ENCODE peak calls at places on chromosome 6, in eight cellular contexts. A, X, S, E, W, U, B and T are unnamed samples.

GRCh38 chr6:36350681-36351091 is 14.0 kb upstream of the BNIP5 start:
- DNase-seq in E (no peak), U (no peak), S (no peak), W (no peak), B (peak), A (no peak), X (no peak), T (no peak)

GRCh38 chr6:168819546-168819945 is 378.6 kb downstream of the SMOC2 start:
- DNase-seq in U (no peak), S (no peak), E (no peak), A (no peak), W (no peak), X (no peak), B (no peak), T (no peak)

GRCh38 chr6:99013145-99013544 is 65.4 kb upstream of the FBXL4 start:
- DNase-seq in X (no peak), A (no peak), B (no peak), S (no peak), U (no peak), W (no peak), E (no peak), T (no peak)

GRCh38 chr6:37897321-37897720 is 77.8 kb downstream of the ZFAND3 start:
- DNase-seq in A (no peak), E (no peak), S (no peak), W (no peak), B (no peak), U (no peak), X (no peak), T (no peak)

GRCh38 chr6:36724514-36725385 is 27.1 kb downstream of the RAB44 start:
- DNase-seq in A (peak), X (peak), W (peak), S (peak), E (no peak), B (peak), U (peak), T (peak)

GRCh38 chr6:136226027-136226673 is 24.0 kb downstream of the MTFR2 start:
- DNase-seq in A (peak), X (no peak), S (peak), E (no peak), B (peak), W (peak), U (peak), T (peak)

GRCh38 chr6:41200901-41201783 is at the start of gene TREML2:
- DNase-seq in U (no peak), E (peak), B (no peak), X (no peak), W (peak), A (no peak), S (no peak), T (no peak)

GRCh38 chr6:123873974-123874373 is 70.3 kb downstream of the NKAIN2 start:
- DNase-seq in A (no peak), U (no peak), E (no peak), B (no peak), S (no peak), X (no peak), W (no peak), T (no peak)

DNA sequence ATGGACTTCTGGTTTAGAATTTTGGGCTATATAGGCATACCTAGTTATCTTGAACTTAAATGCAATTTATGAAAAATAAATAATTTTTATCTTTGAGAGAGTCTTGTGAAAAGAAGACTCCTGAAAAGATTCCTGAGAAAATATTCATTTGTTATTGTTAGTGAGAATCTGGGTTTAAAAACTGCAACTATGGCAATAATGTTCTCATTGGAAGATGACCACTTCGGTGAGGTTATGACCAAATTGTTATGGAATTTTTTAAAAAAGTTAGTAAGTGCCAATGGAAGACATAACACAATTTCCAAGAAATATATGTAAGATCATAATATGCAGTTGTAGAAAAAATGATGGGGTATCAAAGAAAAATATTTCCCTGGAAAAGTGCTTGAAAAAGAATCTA is 46.3 kb downstream of the GRIK2 start:
- DNase-seq in S (no peak), A (no peak), X (no peak), E (no peak), B (no peak), U (no peak), W (no peak), T (no peak)
- TF ChIP-seq EP300 in S (no peak), A (no peak), X (no peak), E (no peak), B (no peak), U (no peak), W (no peak), T (no peak)

DNA sequence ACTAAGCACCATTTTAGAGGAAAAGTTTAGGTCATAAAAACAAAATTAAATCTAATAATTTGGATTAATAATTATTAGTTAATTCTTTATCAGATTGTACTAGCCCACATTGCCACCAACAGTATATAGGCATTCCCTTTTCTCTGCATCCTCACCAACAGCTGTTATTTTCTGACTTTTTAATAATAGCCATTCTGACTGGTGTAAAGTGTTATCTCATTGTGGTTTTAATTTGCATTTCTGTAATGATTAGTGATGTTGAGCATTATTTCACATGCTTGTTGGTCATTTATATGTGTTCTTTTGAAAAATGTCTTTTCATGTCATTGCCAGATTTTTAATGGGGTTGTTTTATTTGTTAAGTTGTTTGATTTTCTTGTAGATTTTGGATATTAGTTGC is 319.1 kb upstream of the SYNCRIP start:
- DNase-seq in E (no peak), X (no peak), B (no peak), A (no peak), S (no peak), W (no peak), U (no peak), T (no peak)
- H3K4me3 ChIP-seq in E (no peak), X (no peak), B (no peak), A (no peak), S (no peak), W (no peak), U (no peak), T (no peak)

DNA sequence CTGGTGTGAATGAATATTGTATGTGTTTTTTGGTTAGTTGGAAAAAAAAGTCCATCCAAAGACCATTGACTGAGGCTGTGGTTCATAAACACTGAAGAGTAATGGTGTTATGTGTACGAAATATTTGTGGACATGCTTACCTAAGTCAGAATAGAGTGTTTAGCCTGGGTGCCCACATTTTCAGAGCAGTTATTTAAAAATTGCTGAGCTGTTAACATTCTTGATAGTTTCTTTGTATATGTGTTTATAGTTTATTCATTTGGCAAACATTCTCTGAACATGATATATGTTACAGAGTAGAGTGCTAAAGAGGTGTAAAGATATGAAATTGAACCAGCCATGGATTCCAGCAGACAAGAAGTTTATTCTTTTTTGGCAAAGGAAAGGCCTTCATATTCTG is 20.6 kb downstream of the CDKAL1 start:
- DNase-seq in X (no peak), B (no peak), S (no peak), E (no peak), U (no peak), A (no peak), W (no peak), T (no peak)
- TF ChIP-seq EP300 in X (no peak), B (no peak), S (no peak), E (no peak), U (no peak), A (no peak), W (no peak), T (no peak)

GRCh38 chr6:110812719-110813118 is 2.5 kb downstream of the CDK19 start:
- DNase-seq in S (no peak), B (no peak), A (no peak), U (no peak), X (no peak), W (no peak), E (no peak), T (no peak)
- H3K4me3 ChIP-seq in S (no peak), B (no peak), A (no peak), U (no peak), X (no peak), W (no peak), E (no peak), T (no peak)

GRCh38 chr6:395432-396125 is 4.0 kb downstream of the IRF4 start:
- DNase-seq in U (no peak), X (no peak), A (no peak), E (peak), S (no peak), B (no peak), W (no peak), T (no peak)

GRCh38 chr6:394641-395289 is 3.2 kb downstream of the IRF4 start:
- DNase-seq in U (no peak), S (no peak), X (no peak), W (no peak), B (no peak), A (no peak), E (peak), T (no peak)

GRCh38 chr6:391559-392440 is at the start of gene IRF4:
- DNase-seq in B (no peak), A (no peak), X (no peak), U (no peak), E (peak), S (no peak), W (peak), T (no peak)

GRCh38 chr6:392441-393390 is 1.2 kb downstream of the IRF4 start:
- DNase-seq in B (no peak), W (no peak), E (peak), S (no peak), A (no peak), U (no peak), X (no peak), T (no peak)

DNA sequence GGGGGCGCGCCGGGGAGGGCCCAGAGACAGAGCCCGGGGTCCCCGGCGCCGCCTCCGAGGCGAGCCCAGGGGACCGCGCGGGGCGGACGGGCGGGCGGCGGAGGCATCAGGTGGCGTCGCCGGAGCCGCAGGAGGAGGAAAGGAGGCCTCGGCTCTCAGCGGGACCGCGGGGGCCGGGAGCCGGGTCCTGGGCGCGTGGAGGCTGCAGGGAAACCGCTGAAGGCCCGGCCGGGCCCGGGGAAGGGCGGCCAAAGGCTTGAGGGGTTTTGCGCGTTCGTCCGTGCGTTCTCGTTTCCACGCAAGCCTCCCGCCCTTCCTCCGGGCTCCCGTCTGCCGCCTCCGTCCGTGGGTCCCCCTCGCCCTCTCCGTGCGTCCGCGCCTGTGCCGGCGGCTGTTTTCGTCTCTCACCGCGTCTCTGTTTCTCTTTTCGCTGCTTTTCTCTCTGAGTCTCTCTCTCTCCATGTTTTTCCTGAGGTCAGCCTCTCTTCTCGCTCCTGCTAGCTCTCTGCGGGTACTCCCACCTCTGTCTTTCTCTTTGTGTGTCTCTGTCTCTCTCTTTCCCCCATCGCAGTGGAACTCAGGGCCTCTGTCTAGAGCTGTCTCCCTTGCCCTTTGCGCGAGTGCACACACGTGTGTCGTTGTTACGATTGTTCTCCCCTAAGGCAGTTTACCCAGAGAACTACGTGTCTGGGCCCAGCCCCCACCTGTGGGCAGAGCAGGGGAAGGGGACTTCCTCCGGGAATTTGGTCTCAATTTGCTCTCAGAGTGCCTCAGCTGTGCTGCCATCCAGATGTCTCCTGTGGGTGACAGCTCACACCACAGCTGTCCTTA is 2.1 kb downstream of the IRF4 start:
- DNase-seq in W (no peak), A (no peak), B (no peak), E (peak), U (no peak), X (no peak), S (no peak), T (no peak)
- TF ChIP-seq EP300 in W (no peak), A (no peak), B (no peak), E (no peak), U (no peak), X (no peak), S (no peak), T (no peak)